ENCODE peak calls at places on chromosomes 13 and 19, in five cellular contexts. Z is CD8-positive, alpha-beta T cell; Q is adrenal gland; U is colonic mucosa; T is A172. R is an unnamed sample.

GRCh38 chr19:4455742-4456565 is 1.6 kb downstream of the UBXN6 start:
- DNase-seq in Z (no peak), Q (peak), U (no peak), T (peak), R (peak)

GRCh38 chr19:41792513-41793413 is 3.6 kb upstream of the CEACAM3 start:
- DNase-seq in Z (no peak), Q (peak), U (peak), T (peak), R (peak)

GRCh38 chr13:74675185-74675584 is 541.0 kb upstream of the KLF12 start:
- DNase-seq in Z (no peak), Q (no peak), U (no peak), T (peak), R (no peak)

GRCh38 chr13:106318941-106319411 is 216.5 kb downstream of the EFNB2 start:
- DNase-seq in Z (no peak), Q (no peak), U (no peak), T (peak), R (no peak)

GRCh38 chr19:18840288-18841260 is 8.8 kb downstream of the UPF1 start:
- DNase-seq in Z (no peak), Q (peak), U (no peak), T (no peak), R (no peak)

GRCh38 chr19:49890349-49891311 is 6.1 kb downstream of the IL4I1 start:
- DNase-seq in Z (peak), Q (peak), U (peak), T (no peak), R (peak)

GRCh38 chr13:60384911-60385310 is 12.1 kb upstream of the TDRD3 start:
- DNase-seq in Z (no peak), Q (no peak), U (no peak), T (no peak), R (no peak)

GRCh38 chr19:29545866-29546582 is 20.2 kb downstream of the VSTM2B start:
- DNase-seq in Z (no peak), Q (no peak), U (no peak), T (no peak), R (no peak)

GRCh38 chr19:5337126-5337525 is 3.5 kb downstream of the PTPRS start:
- DNase-seq in Z (no peak), Q (no peak), U (no peak), T (no peak), R (no peak)

GRCh38 chr19:13621413-13621812 is 115.1 kb upstream of the CACNA1A start:
- DNase-seq in Z (no peak), Q (peak), U (no peak), T (peak), R (no peak)

GRCh38 chr19:7575426-7576040 is 20.1 kb upstream of the CAMSAP3 start:
- DNase-seq in Z (no peak), Q (no peak), U (no peak), T (peak), R (no peak)

GRCh38 chr13:52961196-52961845 is 67.3 kb upstream of the OLFM4 start:
- DNase-seq in Z (no peak), Q (no peak), U (no peak), T (no peak), R (no peak)

GRCh38 chr13:46641274-46642081 is 88.5 kb downstream of the LRCH1 start:
- DNase-seq in Z (no peak), Q (no peak), U (no peak), T (no peak), R (no peak)

GRCh38 chr19:48874309-48875135 is 2.3 kb downstream of the PPP1R15A start:
- DNase-seq in Z (no peak), Q (peak), U (peak), T (peak), R (no peak)

GRCh38 chr19:27822336-27822735 is 1390.6 kb downstream of the UQCRFS1 start:
- DNase-seq in Z (no peak), Q (no peak), U (no peak), T (no peak), R (no peak)

GRCh38 chr13:99689955-99690354 is 188.7 kb downstream of the TM9SF2 start:
- DNase-seq in Z (no peak), Q (no peak), U (no peak), T (no peak), R (no peak)

GRCh38 chr19:52398091-52398461 is 427 bp downstream of the ZNF528 start:
- DNase-seq in Z (no peak), Q (no peak), U (peak), T (no peak), R (no peak)

GRCh38 chr13:37109080-37109678 is 3.7 kb upstream of the CSNK1A1L start:
- DNase-seq in Z (no peak), Q (no peak), U (no peak), T (peak), R (no peak)

GRCh38 chr19:33350538-33351309 is 22.8 kb upstream of the CEBPG start:
- DNase-seq in Z (no peak), Q (no peak), U (no peak), T (no peak), R (no peak)

GRCh38 chr19:39009001-39009400 is 23.3 kb downstream of the FBXO27 start:
- DNase-seq in Z (no peak), Q (no peak), U (no peak), T (no peak), R (no peak)

GRCh38 chr13:32587774-32588165 is 1.5 kb downstream of the PDS5B start:
- DNase-seq in Z (no peak), Q (no peak), U (no peak), T (peak), R (no peak)

GRCh38 chr13:107715496-107715895 is 499.8 kb downstream of the LIG4 start:
- DNase-seq in Z (no peak), Q (no peak), U (no peak), T (no peak), R (no peak)

GRCh38 chr19:53991224-53992113 is at the start of gene CACNG6:
- DNase-seq in Z (no peak), Q (no peak), U (no peak), T (peak), R (no peak)